ENCODE peak calls at places on chromosomes 13 and 19, in six cellular contexts. L is nephron progenitor cell, O is heart right ventricle, B is RKO, P is aorta, J is head of caudate nucleus. T is an unnamed sample.

GRCh38 chr19:5679289-5680082 is 830 bp downstream of the MICOS13 start:
- DNase-seq in B (no peak), L (no peak), J (no peak), O (peak), P (no peak), T (no peak)

GRCh38 chr19:49450405-49450804 is 1.2 kb downstream of the PIH1D1 start:
- DNase-seq in B (no peak), J (no peak), P (no peak), O (no peak), L (no peak), T (no peak)

GRCh38 chr19:17061691-17062090 is 13.6 kb downstream of the HAUS8 start:
- DNase-seq in B (no peak), O (no peak), P (no peak), L (no peak), J (no peak), T (no peak)

GRCh38 chr19:28171983-28172382 is 1041.0 kb downstream of the UQCRFS1 start:
- DNase-seq in L (no peak), O (no peak), P (no peak), J (no peak), B (no peak), T (no peak)

GRCh38 chr19:51448011-51448744 is 10.1 kb downstream of the SIGLEC8 start:
- DNase-seq in P (no peak), O (no peak), L (no peak), J (no peak), B (no peak), T (no peak)

GRCh38 chr13:76231522-76232167 is 595.5 kb downstream of the LMO7 start:
- DNase-seq in B (no peak), P (no peak), L (no peak), J (no peak), O (no peak), T (no peak)

GRCh38 chr13:20231839-20232555 is at the start of gene GJB6:
- DNase-seq in O (no peak), J (no peak), B (no peak), L (peak), P (no peak), T (no peak)

GRCh38 chr13:85772379-85772778 is 26.8 kb downstream of the SLITRK6 start:
- DNase-seq in B (no peak), L (no peak), P (no peak), J (no peak), O (no peak), T (no peak)

GRCh38 chr19:39671739-39672363 is 16.1 kb downstream of the LGALS16 start:
- DNase-seq in B (peak), L (peak), O (no peak), J (no peak), P (no peak), T (peak)

GRCh38 chr19:55206664-55207500 is 2.4 kb downstream of the PTPRH start:
- DNase-seq in B (peak), P (peak), O (peak), J (peak), L (peak), T (no peak)

GRCh38 chr19:38172001-38172400 is 52.0 kb downstream of the DPF1 start:
- DNase-seq in O (peak), L (no peak), P (no peak), B (no peak), J (no peak), T (no peak)

GRCh38 chr19:35021596-35021995 is 8.7 kb upstream of the SCN1B start:
- DNase-seq in B (no peak), L (no peak), P (no peak), O (no peak), J (no peak), T (no peak)

GRCh38 chr19:38152461-38153379 is 71.3 kb downstream of the DPF1 start:
- DNase-seq in O (peak), P (no peak), L (no peak), B (no peak), J (peak), T (no peak)

GRCh38 chr13:97407540-97407939 is 26.4 kb upstream of the RAP2A start:
- DNase-seq in L (no peak), P (no peak), O (no peak), J (no peak), B (no peak), T (no peak)

GRCh38 chr19:30464162-30464561 is 92.0 kb downstream of the ZNF536 start:
- DNase-seq in B (no peak), L (no peak), P (no peak), O (no peak), J (no peak), T (no peak)

GRCh38 chr19:45164577-45165335 is 4.0 kb upstream of the NKPD1 start:
- DNase-seq in O (peak), P (no peak), L (peak), J (no peak), B (no peak), T (no peak)